ENCODE peak calls at places on chromosomes 1 and 21, in nine cellular contexts. L, W, Q, H, O, C, B, J and Z are unnamed samples.
A peak's percentile ranks its signal among the peaks of the same experiment; 100 is the strongest.

GRCh38 chr1:236421022-236421421 is 26.9 kb downstream of the EDARADD start:
- DNase-seq in L (peak; percentile 18), Q (peak; percentile 19), H (peak; percentile 82), C (no peak), B (no peak), W (no peak), J (no peak), O (peak; percentile 52), Z (peak; percentile 32)

GRCh38 chr1:30855686-30856259 is 52.8 kb downstream of the SDC3 start:
- DNase-seq in B (no peak), Q (no peak), H (no peak), L (no peak), W (no peak), J (no peak), O (no peak), C (no peak), Z (no peak)

GRCh38 chr1:151255381-151255780 is 847 bp downstream of the PSMD4 start:
- DNase-seq in C (no peak), H (peak; percentile 14), W (no peak), Q (no peak), B (no peak), L (no peak), J (no peak), O (peak; percentile 32), Z (no peak)

GRCh38 chr1:191320062-191320461 is 838.2 kb upstream of the RGS18 start:
- DNase-seq in B (no peak), O (peak; percentile 29), W (no peak), L (no peak), C (no peak), Q (no peak), J (no peak), H (no peak), Z (no peak)

GRCh38 chr1:187938092-187938491 is 1109.3 kb downstream of the PLA2G4A start:
- DNase-seq in O (no peak), H (no peak), B (no peak), J (no peak), C (no peak), W (no peak), L (no peak), Q (no peak), Z (no peak)

GRCh38 chr21:44694776-44695175 is 2.2 kb upstream of the KRTAP10-12 start:
- DNase-seq in C (no peak), O (no peak), H (no peak), W (no peak), J (no peak), Q (no peak), L (no peak), B (no peak), Z (no peak)

GRCh38 chr1:182198006-182198605 is 136.6 kb upstream of the ZNF648 start:
- DNase-seq in J (no peak), B (no peak), O (peak; percentile 49), L (peak; percentile 11), C (no peak), Q (no peak), H (peak; percentile 18), W (no peak), Z (no peak)

GRCh38 chr1:9121891-9122409 is 7.0 kb downstream of the GPR157 start:
- DNase-seq in O (no peak), H (no peak), L (no peak), C (no peak), J (no peak), W (no peak), B (peak; percentile 25), Q (no peak), Z (no peak)

GRCh38 chr1:234173968-234174367 is 199.3 kb upstream of the COA6 start:
- DNase-seq in L (no peak), Q (no peak), B (no peak), H (no peak), C (no peak), W (no peak), J (no peak), O (no peak), Z (no peak)

GRCh38 chr1:184379111-184379752 is 7.6 kb upstream of the C1orf21 start:
- DNase-seq in O (peak; percentile 20), C (no peak), W (no peak), B (no peak), H (no peak), Q (no peak), J (no peak), L (no peak), Z (peak; percentile 29)

GRCh38 chr1:208604295-208604694 is 360.1 kb upstream of the PLXNA2 start:
- DNase-seq in O (no peak), L (no peak), B (no peak), Q (no peak), C (no peak), J (no peak), H (peak; percentile 73), W (no peak), Z (peak; percentile 12)

GRCh38 chr1:78289606-78290005 is 201.2 kb upstream of the PTGFR start:
- DNase-seq in L (no peak), H (peak; percentile 31), J (no peak), B (no peak), C (no peak), O (no peak), Q (no peak), W (no peak), Z (no peak)

GRCh38 chr1:180117764-180118116 is 36.9 kb upstream of the QSOX1 start:
- DNase-seq in C (no peak), H (peak; percentile 88), W (no peak), O (no peak), Q (peak; percentile 59), B (no peak), J (no peak), L (peak; percentile 45), Z (peak; percentile 32)

GRCh38 chr1:85465099-85465790 is at the start of gene DDAH1:
- DNase-seq in C (no peak), B (no peak), L (peak; percentile 11), Q (peak; percentile 47), W (no peak), H (peak; percentile 68), J (peak; percentile 78), O (no peak), Z (peak; percentile 51)

GRCh38 chr1:184297244-184297750 is 89.5 kb upstream of the C1orf21 start:
- DNase-seq in H (no peak), C (no peak), J (no peak), O (no peak), L (no peak), W (no peak), Q (no peak), B (no peak), Z (no peak)

GRCh38 chr1:183148599-183148998 is 37.5 kb upstream of the LAMC2 start:
- DNase-seq in B (no peak), C (no peak), W (no peak), L (no peak), J (no peak), H (peak; percentile 55), Q (peak; percentile 50), O (peak; percentile 23), Z (no peak)

GRCh38 chr1:107530543-107530942 is 389.7 kb downstream of the NTNG1 start:
- DNase-seq in L (no peak), B (no peak), Q (no peak), H (no peak), O (no peak), C (no peak), J (no peak), W (no peak), Z (no peak)

GRCh38 chr1:202235856-202236837 is 42.5 kb downstream of the LGR6 start:
- DNase-seq in H (peak; percentile 98), O (peak; percentile 91), Q (peak; percentile 80), L (peak; percentile 91), C (no peak), W (peak; percentile 35), B (peak; percentile 36), J (peak; percentile 83), Z (peak; percentile 97)

GRCh38 chr1:33036051-33036525 is 595 bp downstream of the AK2 start:
- DNase-seq in L (no peak), H (peak; percentile 43), Q (no peak), C (no peak), B (no peak), W (no peak), O (peak; percentile 42), J (no peak), Z (no peak)

GRCh38 chr1:203649551-203650011 is 22.9 kb downstream of the ATP2B4 start:
- DNase-seq in O (no peak), B (peak; percentile 34), W (no peak), L (no peak), Q (no peak), C (no peak), H (no peak), J (no peak), Z (no peak)

GRCh38 chr1:96710708-96711477 is 10.7 kb upstream of the PTBP2 start:
- DNase-seq in J (no peak), B (no peak), O (peak; percentile 51), L (no peak), H (no peak), W (no peak), Q (no peak), C (no peak), Z (no peak)

GRCh38 chr1:22978299-22978698 is 5.6 kb upstream of the LACTBL1 start:
- DNase-seq in W (no peak), C (no peak), Q (peak; percentile 21), H (peak; percentile 68), O (no peak), B (no peak), L (no peak), J (no peak), Z (peak; percentile 47)

GRCh38 chr1:60055336-60055735 is 18.2 kb downstream of the C1orf87 start:
- DNase-seq in Q (no peak), C (no peak), B (no peak), O (no peak), H (no peak), W (no peak), J (no peak), L (no peak), Z (no peak)

GRCh38 chr1:970242-970972 is 4.1 kb downstream of the PLEKHN1 start:
- DNase-seq in Q (no peak), J (peak; percentile 61), C (no peak), L (no peak), H (no peak), O (no peak), W (no peak), B (no peak), Z (no peak)

GRCh38 chr1:219324629-219325367 is 151.1 kb downstream of the LYPLAL1 start:
- DNase-seq in J (no peak), H (peak; percentile 95), B (no peak), W (no peak), C (no peak), L (peak; percentile 80), O (peak; percentile 69), Q (peak; percentile 77), Z (peak; percentile 51)

GRCh38 chr21:42654179-42654912 is 925 bp downstream of the PDE9A start:
- DNase-seq in C (no peak), W (no peak), H (no peak), J (peak; percentile 77), Q (no peak), O (no peak), L (peak; percentile 3), B (no peak), Z (peak; percentile 53)

GRCh38 chr1:236998571-236998970 is 5.7 kb downstream of the MT1HL1 start:
- DNase-seq in W (no peak), B (no peak), O (no peak), C (no peak), J (no peak), H (no peak), Q (no peak), L (no peak), Z (no peak)

GRCh38 chr1:212529211-212529731 is 79.3 kb upstream of the ATF3 start:
- DNase-seq in H (peak; percentile 65), L (no peak), B (no peak), O (no peak), C (no peak), J (no peak), W (no peak), Q (peak; percentile 93), Z (peak; percentile 77)

GRCh38 chr1:6612641-6613360 is 730 bp upstream of the PHF13 start:
- DNase-seq in W (no peak), L (no peak), C (no peak), J (no peak), H (peak; percentile 54), O (peak; percentile 78), B (no peak), Q (no peak), Z (peak; percentile 49)

GRCh38 chr1:171881466-171881865 is 40.2 kb downstream of the DNM3 start:
- DNase-seq in W (no peak), J (no peak), B (no peak), L (no peak), Q (no peak), H (no peak), C (no peak), O (no peak), Z (no peak)

GRCh38 chr1:167750641-167751040 is 28.9 kb downstream of the MPZL1 start:
- DNase-seq in Q (no peak), W (no peak), B (no peak), L (no peak), J (no peak), H (no peak), C (no peak), O (no peak), Z (no peak)